ENCODE peak calls at places on chromosomes 7 and 10, in six cellular contexts. G is endothelial cell of umbilical vein, J is progenitor cell of endocrine pancreas, V is omental fat pad, D is IMR-90, A is Calu3. S is an unnamed sample.

GRCh38 chr7:23967949-23968599 is 258.1 kb downstream of the STK31 start:
- DNase-seq in G (no peak), J (no peak), V (no peak), D (no peak), A (no peak), S (peak)

GRCh38 chr10:132515811-132516726 is 21.5 kb upstream of the INPP5A start:
- DNase-seq in G (no peak), J (no peak), V (peak), D (no peak), A (no peak), S (no peak)

GRCh38 chr7:1348836-1349335 is 110.4 kb downstream of the MICALL2 start:
- DNase-seq in G (no peak), J (no peak), V (no peak), D (no peak), A (no peak), S (no peak)

GRCh38 chr10:124592101-124592500 is 130.5 kb downstream of the LHPP start:
- DNase-seq in G (no peak), J (no peak), V (no peak), D (no peak), A (no peak), S (no peak)

GRCh38 chr7:153454283-153454682 is 597.9 kb upstream of the DPP6 start:
- DNase-seq in G (no peak), J (no peak), V (no peak), D (no peak), A (no peak), S (no peak)

GRCh38 chr7:156650042-156650441 is 9.5 kb downstream of the RNF32 start:
- DNase-seq in G (no peak), J (no peak), V (no peak), D (no peak), A (peak), S (no peak)

GRCh38 chr10:88707429-88708110 is 1.5 kb downstream of the LIPK start:
- DNase-seq in G (peak), J (no peak), V (no peak), D (peak), A (peak), S (no peak)

GRCh38 chr7:14761506-14762296 is 140.8 kb downstream of the DGKB start:
- DNase-seq in G (peak), J (no peak), V (no peak), D (peak), A (no peak), S (no peak)

GRCh38 chr7:92644406-92645113 is 54.4 kb upstream of the FAM133B start:
- DNase-seq in G (peak), J (no peak), V (no peak), D (peak), A (no peak), S (no peak)

GRCh38 chr7:9557853-9558252 is 1124.4 kb downstream of the NXPH1 start:
- DNase-seq in G (no peak), J (no peak), V (no peak), D (no peak), A (no peak), S (no peak)

GRCh38 chr10:35884657-35885071 is 242.6 kb upstream of the FZD8 start:
- DNase-seq in G (no peak), J (no peak), V (no peak), D (no peak), A (no peak), S (no peak)

GRCh38 chr10:3500408-3500856 is 284.6 kb downstream of the KLF6 start:
- DNase-seq in G (no peak), J (no peak), V (peak), D (peak), A (peak), S (no peak)

GRCh38 chr7:66167773-66168367 is 37.3 kb upstream of the TPST1 start:
- DNase-seq in G (peak), J (no peak), V (no peak), D (peak), A (no peak), S (no peak)

GRCh38 chr10:16520900-16521299 is 779 bp downstream of the C1QL3 start:
- DNase-seq in G (no peak), J (peak), V (no peak), D (peak), A (peak), S (peak)

GRCh38 chr10:113104071-113104470 is 154.0 kb downstream of the TCF7L2 start:
- DNase-seq in G (no peak), J (no peak), V (no peak), D (no peak), A (no peak), S (no peak)

GRCh38 chr10:33487014-33487776 is 152.7 kb upstream of the NRP1 start:
- DNase-seq in G (no peak), J (no peak), V (no peak), D (peak), A (no peak), S (no peak)

GRCh38 chr7:24913791-24914464 is 66.0 kb downstream of the OSBPL3 start:
- DNase-seq in G (no peak), J (no peak), V (no peak), D (no peak), A (no peak), S (no peak)

GRCh38 chr10:18104223-18104872 is 35.9 kb upstream of the CACNB2 start:
- DNase-seq in G (peak), J (peak), V (peak), D (peak), A (peak), S (peak)

GRCh38 chr7:108839091-108839490 is 269.4 kb downstream of the DNAJB9 start:
- DNase-seq in G (no peak), J (no peak), V (no peak), D (no peak), A (no peak), S (no peak)

GRCh38 chr7:35424869-35425495 is 171.1 kb upstream of the TBX20 start:
- DNase-seq in G (peak), J (peak), V (no peak), D (peak), A (peak), S (peak)

GRCh38 chr7:84009051-84009450 is 185.5 kb downstream of the SEMA3A start:
- DNase-seq in G (no peak), J (no peak), V (no peak), D (peak), A (no peak), S (no peak)

GRCh38 chr7:77293046-77293445 is 93.4 kb upstream of the FGL2 start:
- DNase-seq in G (no peak), J (no peak), V (no peak), D (no peak), A (no peak), S (no peak)
- TF ChIP-seq CTCF in G (no peak), J (peak), V (no peak), D (no peak), A (no peak), S (no peak)

GRCh38 chr10:103916254-103916653 is 1.7 kb downstream of the STN1 start:
- DNase-seq in G (no peak), J (no peak), V (no peak), D (peak), A (no peak), S (no peak)

GRCh38 chr10:103919648-103920025 is 1.7 kb upstream of the STN1 start:
- DNase-seq in G (no peak), J (no peak), V (no peak), D (no peak), A (no peak), S (no peak)

GRCh38 chr10:103917326-103918052 is 495 bp downstream of the STN1 start:
- DNase-seq in G (no peak), J (peak), V (no peak), D (peak), A (peak), S (peak)

GRCh38 chr10:103916901-103917300 is 1.1 kb downstream of the STN1 start:
- DNase-seq in G (no peak), J (no peak), V (no peak), D (no peak), A (no peak), S (no peak)

GRCh38 chr10:103918053-103918846 is at the start of gene STN1:
- DNase-seq in G (peak), J (peak), V (peak), D (peak), A (peak), S (peak)
- TF ChIP-seq CTCF in G (no peak), J (peak), V (no peak), D (peak), A (no peak), S (no peak)

GRCh38 chr10:12556057-12556456 is 206.7 kb downstream of the CAMK1D start:
- DNase-seq in G (no peak), J (no peak), V (no peak), D (no peak), A (no peak), S (no peak)
- TF ChIP-seq CTCF in G (no peak), J (no peak), V (no peak), D (no peak), A (no peak), S (no peak)

DNA sequence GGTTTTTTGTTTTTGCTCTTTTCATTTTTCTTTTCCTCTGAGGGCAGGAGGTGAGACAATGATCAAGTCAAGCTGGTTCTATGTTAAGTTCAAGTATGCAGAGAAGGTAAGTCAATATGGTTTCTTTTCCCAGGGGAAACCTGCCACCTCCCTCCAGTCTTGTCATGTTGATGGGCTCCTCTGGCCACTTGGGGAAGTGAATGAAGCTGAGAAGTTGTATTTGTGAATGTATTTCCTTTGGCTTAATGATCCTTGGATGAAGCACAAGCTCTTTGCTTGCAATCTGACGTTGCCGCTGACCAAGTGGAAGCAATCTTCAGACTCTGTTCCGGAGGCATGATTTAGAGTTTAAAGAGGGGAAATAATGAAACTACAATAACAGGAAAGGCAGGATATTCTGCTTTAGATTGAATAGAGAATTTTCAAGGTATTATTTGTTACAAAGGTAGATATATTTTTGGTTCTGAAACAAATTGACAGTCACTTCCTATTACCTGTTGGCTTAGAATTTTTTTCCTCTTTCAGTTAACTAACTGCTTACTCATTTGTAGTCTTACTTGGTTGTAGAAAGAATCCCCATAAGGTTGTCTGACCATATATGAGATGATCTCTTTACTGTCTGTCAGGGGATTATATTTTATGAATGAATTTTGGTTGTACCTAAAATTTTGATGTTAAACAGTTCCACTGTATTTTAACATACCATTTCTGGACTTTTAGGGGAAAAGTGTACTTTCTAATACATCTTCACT is 369.6 kb downstream of the AUTS2 start:
- DNase-seq in G (no peak), J (no peak), V (no peak), D (no peak), A (no peak), S (no peak)
- TF ChIP-seq CTCF in G (no peak), J (no peak), V (no peak), D (no peak), A (no peak), S (no peak)

DNA sequence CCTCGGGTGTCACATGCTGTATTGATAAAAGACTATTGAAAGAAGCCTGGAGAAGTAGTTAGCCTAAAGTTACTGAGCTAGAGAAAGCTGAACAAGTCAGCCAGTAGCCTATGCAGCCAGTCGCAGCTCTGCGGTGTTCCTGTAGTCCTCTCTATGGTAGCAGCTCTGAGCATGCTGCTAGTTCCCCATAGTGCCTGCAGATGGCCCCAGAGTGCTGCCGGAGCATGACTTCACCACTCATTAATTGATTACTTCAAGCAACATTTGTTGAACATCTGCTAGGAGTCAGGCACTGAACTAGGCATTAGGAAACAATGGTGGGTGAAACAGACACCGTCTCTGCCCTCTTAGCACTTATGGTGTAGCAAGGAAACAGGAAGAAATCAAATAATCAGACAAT is 422.7 kb downstream of the SORCS3 start:
- DNase-seq in G (no peak), J (peak), V (no peak), D (no peak), A (peak), S (peak)
- TF ChIP-seq CTCF in G (no peak), J (peak), V (no peak), D (peak), A (no peak), S (peak)

GRCh38 chr7:29564455-29565185 is 985 bp downstream of the PRR15 start:
- DNase-seq in G (peak), J (peak), V (no peak), D (peak), A (peak), S (no peak)
- TF ChIP-seq CTCF in G (no peak), J (peak), V (no peak), D (no peak), A (no peak), S (no peak)

GRCh38 chr7:26279405-26279804 is 12.3 kb upstream of the SNX10 start:
- DNase-seq in G (no peak), J (no peak), V (no peak), D (no peak), A (no peak), S (no peak)

GRCh38 chr7:26280723-26281122 is 10.9 kb upstream of the SNX10 start:
- DNase-seq in G (no peak), J (no peak), V (no peak), D (no peak), A (no peak), S (no peak)

GRCh38 chr7:26275213-26275612 is 16.4 kb upstream of the SNX10 start:
- DNase-seq in G (no peak), J (no peak), V (no peak), D (no peak), A (no peak), S (no peak)

GRCh38 chr7:26280097-26280496 is 11.6 kb upstream of the SNX10 start:
- DNase-seq in G (no peak), J (no peak), V (no peak), D (no peak), A (no peak), S (no peak)

GRCh38 chr7:26278769-26279168 is 12.9 kb upstream of the SNX10 start:
- DNase-seq in G (no peak), J (no peak), V (no peak), D (no peak), A (peak), S (no peak)
- TF ChIP-seq CTCF in G (no peak), J (no peak), V (no peak), D (no peak), A (peak), S (peak)

GRCh38 chr7:33903770-33904679 is 1.3 kb upstream of the BMPER start:
- DNase-seq in G (peak), J (peak), V (no peak), D (peak), A (peak), S (peak)

GRCh38 chr7:33906697-33907096 is 1.4 kb downstream of the BMPER start:
- DNase-seq in G (no peak), J (no peak), V (no peak), D (no peak), A (no peak), S (no peak)

GRCh38 chr7:33905389-33906032 is at the start of gene BMPER:
- DNase-seq in G (no peak), J (peak), V (no peak), D (peak), A (peak), S (peak)

GRCh38 chr7:33907625-33908024 is 2.3 kb downstream of the BMPER start:
- DNase-seq in G (no peak), J (no peak), V (no peak), D (no peak), A (no peak), S (no peak)

DNA sequence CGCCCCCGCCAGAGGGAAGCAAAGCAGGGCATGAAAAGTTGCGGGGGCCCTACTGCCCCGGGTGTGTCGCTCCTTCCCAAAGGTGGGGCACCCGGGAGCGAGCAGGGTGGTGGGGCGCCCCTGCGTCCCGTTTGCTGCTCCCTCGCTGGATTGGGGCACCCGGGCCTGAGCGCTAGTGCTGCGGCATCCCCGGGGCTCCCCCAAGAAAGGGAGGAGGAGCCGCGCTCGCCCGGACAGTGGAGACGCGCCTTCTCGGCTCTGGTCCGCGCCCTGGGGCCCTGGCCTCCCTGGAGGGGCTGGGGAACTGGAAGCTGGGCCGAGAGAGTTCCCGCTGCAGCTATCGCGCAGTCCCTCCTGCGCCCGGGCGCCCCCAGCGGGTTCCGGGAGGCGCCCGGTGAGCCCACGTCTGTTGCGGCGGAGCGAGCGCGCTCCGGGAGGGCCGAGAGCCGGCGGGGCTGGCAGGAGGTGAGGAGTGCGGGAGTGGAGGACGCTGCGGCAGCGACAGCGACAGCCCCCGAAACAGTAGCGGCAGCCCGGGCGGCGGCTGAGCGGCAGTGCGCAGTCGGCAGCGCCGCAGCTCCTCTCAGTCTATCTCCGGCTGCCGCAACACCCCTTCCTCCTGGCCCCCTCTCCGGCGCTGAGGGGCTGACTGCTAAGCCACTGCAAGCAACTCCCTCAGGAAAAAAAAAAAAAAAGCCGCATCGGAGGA is 505 bp upstream of the BMPER start:
- DNase-seq in G (peak), J (peak), V (no peak), D (peak), A (peak), S (peak)
- TF ChIP-seq CTCF in G (peak), J (peak), V (no peak), D (peak), A (no peak), S (no peak)